ENCODE peak calls at places on chromosomes 7 and 10, in seven cellular contexts. G is LoVo, M is A549, P is colonic mucosa, J is NB4, Z is EH, V is retina. Q is an unnamed sample.

GRCh38 chr10:21814866-21815265 is 188.7 kb downstream of the DNAJC1 start:
- DNase-seq in M (no peak), Z (no peak), P (no peak), V (no peak), G (no peak), J (no peak), Q (no peak)

GRCh38 chr10:79246606-79247275 is 100.5 kb upstream of the PPIF start:
- DNase-seq in V (peak), Z (peak), J (no peak), M (no peak), G (no peak), P (peak), Q (no peak)

GRCh38 chr7:82067628-82068264 is 297.9 kb upstream of the HGF start:
- DNase-seq in M (no peak), Z (no peak), G (no peak), J (no peak), V (no peak), P (no peak), Q (no peak)

GRCh38 chr10:63520463-63521388 is 475 bp upstream of the REEP3 start:
- DNase-seq in J (peak), G (peak), P (peak), Z (peak), M (peak), V (peak), Q (peak)

GRCh38 chr7:186516-187113 is 5.8 kb upstream of the FAM20C start:
- DNase-seq in J (no peak), P (no peak), V (no peak), M (no peak), Z (no peak), G (no peak), Q (no peak)

GRCh38 chr7:141158562-141158961 is 84.7 kb downstream of the TMEM178B start:
- DNase-seq in V (no peak), Z (peak), G (peak), J (peak), M (peak), P (no peak), Q (no peak)

GRCh38 chr10:83725567-83725966 is 413.7 kb upstream of the GHITM start:
- DNase-seq in J (no peak), V (no peak), Z (no peak), G (no peak), M (no peak), P (no peak), Q (no peak)

GRCh38 chr10:4825868-4826787 is at the start of gene AKR1E2:
- DNase-seq in V (peak), Z (peak), J (peak), P (peak), M (peak), G (peak), Q (peak)

GRCh38 chr10:131574707-131575430 is 263.3 kb upstream of the TCERG1L start:
- DNase-seq in P (peak), J (no peak), V (no peak), Z (no peak), M (no peak), G (no peak), Q (no peak)

GRCh38 chr7:136998495-136998894 is 130.0 kb downstream of the CHRM2 start:
- DNase-seq in V (no peak), M (no peak), P (no peak), J (no peak), G (no peak), Z (peak), Q (no peak)

GRCh38 chr10:21048086-21048485 is 151.0 kb upstream of the NEBL start:
- DNase-seq in V (no peak), M (peak), Z (no peak), G (no peak), J (no peak), P (no peak), Q (no peak)

GRCh38 chr7:47183896-47184629 is 397.8 kb downstream of the TNS3 start:
- DNase-seq in M (no peak), V (no peak), J (no peak), G (no peak), Z (no peak), P (no peak), Q (no peak)

GRCh38 chr7:36958094-36958718 is 233.9 kb upstream of the AOAH start:
- DNase-seq in P (no peak), Z (no peak), G (no peak), V (no peak), J (peak), M (no peak), Q (no peak)

GRCh38 chr10:77319557-77319956 is 318.1 kb downstream of the KCNMA1 start:
- DNase-seq in J (no peak), P (no peak), Z (peak), M (no peak), G (no peak), V (no peak), Q (no peak)

GRCh38 chr7:34758111-34758601 is 100.1 kb downstream of the NPSR1 start:
- DNase-seq in M (no peak), J (no peak), Z (no peak), P (no peak), V (no peak), G (no peak), Q (no peak)

GRCh38 chr7:98289333-98289875 is 7.9 kb downstream of the BRI3 start:
- DNase-seq in M (no peak), J (no peak), P (no peak), Z (no peak), V (no peak), G (no peak), Q (no peak)

GRCh38 chr10:97475936-97476594 is 22.2 kb downstream of the MMS19 start:
- DNase-seq in P (no peak), V (no peak), J (peak), M (no peak), Z (peak), G (no peak), Q (no peak)

GRCh38 chr10:75400163-75400768 is 1.3 kb downstream of the ZNF503 start:
- DNase-seq in V (peak), G (no peak), Z (no peak), J (no peak), M (peak), P (no peak), Q (no peak)

GRCh38 chr7:36283171-36283570 is 106.5 kb upstream of the ANLN start:
- DNase-seq in G (no peak), V (no peak), J (no peak), P (no peak), Z (no peak), M (no peak), Q (no peak)

GRCh38 chr7:23183279-23184012 is 1.6 kb downstream of the NUP42 start:
- DNase-seq in J (peak), Z (peak), V (no peak), P (no peak), M (no peak), G (no peak), Q (peak)

GRCh38 chr10:114100848-114101741 is 57.4 kb downstream of the ADRB1 start:
- DNase-seq in J (peak), Z (peak), G (no peak), P (peak), V (peak), M (no peak), Q (peak)

GRCh38 chr10:130436633-130437032 is 300.4 kb downstream of the GLRX3 start:
- DNase-seq in Z (no peak), V (no peak), M (no peak), G (no peak), J (no peak), P (no peak), Q (no peak)

GRCh38 chr10:6602021-6602699 is 22.1 kb upstream of the PRKCQ start:
- DNase-seq in M (no peak), Z (no peak), J (no peak), G (no peak), V (no peak), P (no peak), Q (no peak)

GRCh38 chr10:7697304-7697822 is 5.8 kb upstream of the ITIH2 start:
- DNase-seq in J (no peak), V (no peak), G (no peak), Z (no peak), M (no peak), P (no peak), Q (no peak)

GRCh38 chr10:96292971-96293909 is 11.0 kb upstream of the DNTT start:
- DNase-seq in G (peak), V (peak), P (peak), Z (peak), J (peak), M (peak), Q (peak)

GRCh38 chr7:76358053-76358477 is 726 bp downstream of the YWHAG start:
- DNase-seq in G (no peak), V (no peak), P (peak), Z (peak), J (peak), M (no peak), Q (peak)

GRCh38 chr7:34748244-34749039 is 90.4 kb downstream of the NPSR1 start:
- DNase-seq in V (no peak), M (peak), J (no peak), Z (peak), G (peak), P (peak), Q (no peak)

GRCh38 chr7:4257390-4258111 is 424.5 kb upstream of the FOXK1 start:
- DNase-seq in J (no peak), M (no peak), P (no peak), G (no peak), Z (no peak), V (no peak), Q (no peak)

GRCh38 chr10:36676321-36677169 is 448.9 kb upstream of the ANKRD30A start:
- DNase-seq in J (no peak), V (no peak), P (no peak), Z (peak), G (no peak), M (no peak), Q (no peak)

GRCh38 chr10:13453896-13454295 is 74.9 kb downstream of the BEND7 start:
- DNase-seq in J (peak), Z (no peak), V (no peak), P (no peak), G (no peak), M (no peak), Q (peak)

GRCh38 chr10:49751636-49752510 is 10.2 kb downstream of the OGDHL start:
- DNase-seq in Z (no peak), M (no peak), G (no peak), J (no peak), V (no peak), P (no peak), Q (no peak)

GRCh38 chr10:121639416-121639815 is 41.2 kb upstream of the FGFR2 start:
- DNase-seq in J (no peak), P (no peak), G (no peak), Z (no peak), V (no peak), M (no peak), Q (no peak)

GRCh38 chr10:28594401-28594800 is 61.5 kb downstream of the WAC start:
- DNase-seq in J (no peak), G (no peak), V (no peak), Z (no peak), P (no peak), M (no peak), Q (no peak)

Q was measured in OCI-M1.